ENCODE peak calls at places on chromosomes 5 and 9, in ten cellular contexts. B is dorsolateral prefrontal cortex; A is AG04450; P is upper lobe of left lung; U is OCI-LY7; L is IMR-90; F is lower lobe of right lung; R is heart left ventricle; O is CD8-positive, alpha-beta T cell; K is adrenal gland. H is an unnamed sample.

GRCh38 chr9:96609732-96610131 is 9.9 kb downstream of the CDC14B start:
- DNase-seq in B (no peak), A (no peak), P (no peak), U (no peak), L (no peak), F (no peak), R (no peak), O (no peak), K (no peak), H (no peak)

GRCh38 chr5:56060276-56061110 is 65.7 kb upstream of the IL6ST start:
- DNase-seq in B (no peak), A (no peak), P (no peak), U (no peak), L (no peak), F (no peak), R (no peak), O (no peak), K (no peak), H (no peak)

GRCh38 chr5:167723254-167723871 is 568.1 kb upstream of the WWC1 start:
- DNase-seq in B (peak; percentile 80), A (peak; percentile 46), P (peak; percentile 76), U (peak; percentile 68), L (peak; percentile 70), F (peak; percentile 72), R (peak; percentile 60), O (no peak), K (peak; percentile 69), H (peak; percentile 75)

GRCh38 chr5:141003791-141004601 is 37.7 kb downstream of the PCDHAC2 start:
- DNase-seq in B (no peak), A (no peak), P (peak; percentile 91), U (no peak), L (no peak), F (peak; percentile 74), R (no peak), O (no peak), K (no peak), H (no peak)

GRCh38 chr9:2355594-2355993 is 266.0 kb upstream of the VLDLR start:
- DNase-seq in B (no peak), A (no peak), P (no peak), U (no peak), L (no peak), F (no peak), R (no peak), O (no peak), K (no peak), H (no peak)

GRCh38 chr5:54302267-54302687 is 8.1 kb downstream of the ARL15 start:
- DNase-seq in B (no peak), A (no peak), P (peak; percentile 55), U (no peak), L (peak; percentile 37), F (no peak), R (no peak), O (no peak), K (peak; percentile 29), H (peak; percentile 24)

GRCh38 chr9:20205821-20206220 is 416.5 kb downstream of the MLLT3 start:
- DNase-seq in B (no peak), A (no peak), P (no peak), U (no peak), L (peak; percentile 5), F (no peak), R (no peak), O (no peak), K (no peak), H (no peak)

GRCh38 chr9:79477955-79478751 is 93.6 kb upstream of the TLE4 start:
- DNase-seq in B (peak; percentile 73), A (no peak), P (no peak), U (peak; percentile 25), L (peak; percentile 29), F (no peak), R (no peak), O (no peak), K (no peak), H (peak; percentile 47)

GRCh38 chr5:118651002-118651401 is 337.3 kb downstream of the DTWD2 start:
- DNase-seq in B (no peak), A (no peak), P (no peak), U (no peak), L (no peak), F (no peak), R (no peak), O (no peak), K (no peak), H (no peak)

GRCh38 chr5:118657576-118657975 is 330.8 kb downstream of the DTWD2 start:
- DNase-seq in B (no peak), A (no peak), P (no peak), U (no peak), L (no peak), F (no peak), R (no peak), O (no peak), K (no peak), H (no peak)

GRCh38 chr5:118653155-118653554 is 335.2 kb downstream of the DTWD2 start:
- DNase-seq in B (no peak), A (no peak), P (no peak), U (no peak), L (no peak), F (no peak), R (no peak), O (no peak), K (no peak), H (no peak)

DNA sequence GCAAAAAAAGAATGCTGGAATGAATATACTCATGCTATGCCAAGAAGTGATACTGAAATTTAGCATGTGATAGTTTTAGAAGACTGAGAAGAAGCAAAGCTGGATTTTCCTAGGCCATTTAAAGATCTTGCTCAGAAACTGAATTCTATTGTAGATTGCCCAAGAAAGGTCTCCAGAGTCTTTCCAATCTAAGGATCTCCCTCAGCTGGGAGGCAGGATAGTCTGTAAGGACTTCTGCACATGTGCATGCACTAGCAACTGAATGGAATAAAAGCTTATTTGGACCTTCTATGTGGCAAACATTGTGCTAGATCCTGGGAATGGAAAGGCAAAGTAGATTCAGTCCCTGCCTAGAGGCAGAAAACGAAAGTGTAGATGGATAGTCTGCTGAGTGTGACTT is 334.4 kb downstream of the DTWD2 start:
- DNase-seq in B (no peak), A (no peak), P (no peak), U (no peak), L (no peak), F (no peak), R (no peak), O (no peak), K (no peak), H (no peak)
- TF ChIP-seq CTCF in B (no peak), A (no peak), P (no peak), U (no peak), L (no peak), F (no peak), R (no peak), O (no peak), K (no peak), H (no peak)

DNA sequence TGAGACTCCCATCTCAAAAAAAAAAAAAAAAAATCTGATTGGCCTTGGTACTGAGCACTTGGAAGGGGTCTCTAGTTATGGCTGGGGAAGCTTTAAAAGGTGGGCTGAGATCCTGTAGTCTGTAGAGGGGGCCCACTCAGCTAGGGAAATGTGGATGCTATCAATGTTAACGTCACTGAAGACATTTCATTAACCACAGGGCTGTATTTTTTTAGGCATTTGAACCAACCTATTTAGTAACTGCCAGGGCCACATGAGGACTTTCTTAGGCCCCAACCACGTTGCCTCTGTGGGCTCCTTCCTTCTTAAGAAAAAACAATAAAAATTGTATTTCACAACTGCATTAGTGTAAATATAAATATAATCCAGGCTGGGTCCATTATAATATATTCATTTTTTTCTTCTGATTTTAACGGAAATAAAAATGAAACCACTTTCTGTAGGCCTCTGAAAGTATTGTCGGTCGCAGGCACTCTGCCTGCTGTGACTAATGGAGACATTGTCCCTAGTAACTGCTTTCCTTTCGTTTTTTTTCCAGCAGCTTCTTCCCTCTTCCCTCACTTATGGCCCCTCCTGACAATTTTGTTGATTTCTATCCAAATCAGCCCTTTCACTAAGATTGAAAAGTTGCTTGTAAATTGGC is 71.6 kb downstream of the GCNT1 start:
- DNase-seq in B (no peak), A (no peak), P (no peak), U (no peak), L (peak; percentile 16), F (no peak), R (no peak), O (no peak), K (no peak), H (no peak)
- H3K27ac ChIP-seq in B (no peak overlapping the region), A (no peak overlapping the region), P (no peak overlapping the region), U (no peak overlapping the region), L (no peak overlapping the region), F (no peak overlapping the region), R (no peak overlapping the region), O (no peak overlapping the region), K (no peak overlapping the region), H (no peak overlapping the region)

GRCh38 chr9:111661150-111661801 is at the start of gene GNG10:
- DNase-seq in B (peak; percentile 27), A (no peak), P (peak; percentile 73), U (peak; percentile 63), L (peak; percentile 52), F (peak; percentile 75), R (peak; percentile 62), O (peak; percentile 48), K (peak; percentile 61), H (peak; percentile 40)

GRCh38 chr9:111661802-111662491 is 542 bp downstream of the GNG10 start:
- DNase-seq in B (peak; percentile 27), A (no peak), P (peak; percentile 37), U (peak; percentile 39), L (peak; percentile 13), F (peak; percentile 59), R (peak; percentile 42), O (no peak), K (peak; percentile 40), H (no peak)

GRCh38 chr9:111659706-111660105 is 1.7 kb upstream of the GNG10 start:
- DNase-seq in B (no peak), A (no peak), P (no peak), U (no peak), L (no peak), F (no peak), R (no peak), O (no peak), K (no peak), H (no peak)

GRCh38 chr9:111658943-111659342 is 2.5 kb upstream of the GNG10 start:
- DNase-seq in B (no peak), A (no peak), P (no peak), U (no peak), L (no peak), F (no peak), R (no peak), O (no peak), K (no peak), H (no peak)

GRCh38 chr9:111662851-111663823 is 1.7 kb downstream of the GNG10 start:
- DNase-seq in B (no peak), A (no peak), P (no peak), U (no peak), L (no peak), F (no peak), R (no peak), O (no peak), K (no peak), H (no peak)
- H3K4me3 ChIP-seq in B (peak overlapping the region; percentile 68), A (peak overlapping the region; percentile 90), P (peak overlapping the region; percentile 85), U (peak overlapping the region; percentile 77), L (peak overlapping the region; percentile 98), F (peak overlapping the region; percentile 74), R (no peak overlapping the region), O (peak overlapping the region; percentile 69), K (no peak overlapping the region), H (peak overlapping the region; percentile 76)

GRCh38 chr5:3322642-3323041 is 273.0 kb upstream of the IRX1 start:
- DNase-seq in B (no peak), A (no peak), P (no peak), U (no peak), L (no peak), F (no peak), R (no peak), O (no peak), K (no peak), H (no peak)

GRCh38 chr5:3324421-3325101 is 271.1 kb upstream of the IRX1 start:
- DNase-seq in B (no peak), A (no peak), P (no peak), U (no peak), L (no peak), F (no peak), R (no peak), O (no peak), K (no peak), H (no peak)

GRCh38 chr5:3321923-3322322 is 273.7 kb upstream of the IRX1 start:
- DNase-seq in B (no peak), A (no peak), P (no peak), U (no peak), L (no peak), F (no peak), R (no peak), O (no peak), K (no peak), H (no peak)

GRCh38 chr5:3325206-3325605 is 270.4 kb upstream of the IRX1 start:
- DNase-seq in B (no peak), A (no peak), P (peak; percentile 33), U (no peak), L (no peak), F (no peak), R (no peak), O (no peak), K (no peak), H (no peak)

DNA sequence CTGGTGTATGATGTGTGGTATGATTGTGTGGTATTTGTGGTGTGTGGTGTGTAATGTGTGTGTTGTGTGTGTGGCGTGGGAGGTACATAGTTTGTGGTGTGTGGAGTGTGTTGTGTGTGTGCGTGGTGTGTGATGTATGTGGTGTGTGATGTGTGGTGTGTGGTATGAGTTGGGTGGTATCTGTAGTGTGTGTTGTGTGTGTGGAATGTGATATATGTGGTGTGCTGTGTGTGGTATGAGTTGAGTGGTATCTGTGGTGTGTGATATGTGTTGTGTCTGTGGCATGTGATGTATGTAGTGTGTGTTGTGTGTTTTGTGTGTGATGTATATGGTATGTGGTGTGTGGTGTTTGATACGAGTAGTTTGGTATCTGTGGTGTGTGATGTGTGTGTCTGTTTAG is 272.5 kb upstream of the IRX1 start:
- DNase-seq in B (no peak), A (no peak), P (no peak), U (no peak), L (no peak), F (no peak), R (no peak), O (no peak), K (no peak), H (no peak)
- TF ChIP-seq CTCF in B (no peak), A (no peak), P (no peak), U (no peak), L (no peak), F (no peak), R (no peak), O (no peak), K (no peak), H (no peak)